ENCODE peak calls at places on chromosome 1, in nine cellular contexts. D, N, C, X, Z, O, J, H and V are unnamed samples.

GRCh38 chr1:2230781-2231666 is 2.9 kb downstream of the SKI start:
- DNase-seq in J (no peak), X (peak; percentile 75), H (peak; percentile 57), D (peak; percentile 44), C (no peak), N (no peak), Z (peak; percentile 56), O (no peak), V (no peak)

GRCh38 chr1:19449454-19450228 is 35.7 kb downstream of the CAPZB start:
- DNase-seq in O (no peak), N (no peak), X (no peak), C (no peak), D (no peak), Z (no peak), J (no peak), H (no peak), V (no peak)

GRCh38 chr1:226349801-226350503 is 41.0 kb upstream of the LIN9 start:
- DNase-seq in Z (no peak), D (no peak), J (no peak), O (no peak), C (peak; percentile 64), X (no peak), N (no peak), H (peak; percentile 11), V (no peak)

GRCh38 chr1:236181059-236181458 is 38.7 kb downstream of the GPR137B start:
- DNase-seq in C (no peak), D (no peak), O (no peak), J (no peak), H (no peak), X (no peak), N (no peak), Z (no peak), V (no peak)

GRCh38 chr1:210726621-210727020 is 397.9 kb downstream of the HHAT start:
- DNase-seq in X (no peak), J (no peak), N (no peak), Z (peak; percentile 60), H (peak; percentile 57), D (peak; percentile 28), C (no peak), O (no peak), V (no peak)

GRCh38 chr1:167599839-167600581 is 30.0 kb upstream of the RCSD1 start:
- DNase-seq in X (peak; percentile 27), D (peak; percentile 63), C (peak; percentile 67), J (no peak), H (peak; percentile 88), Z (peak; percentile 27), N (no peak), O (no peak), V (no peak)

GRCh38 chr1:11967028-11967547 is 13.2 kb upstream of the MFN2 start:
- DNase-seq in C (peak; percentile 78), N (no peak), Z (no peak), D (peak; percentile 48), J (peak; percentile 78), H (peak; percentile 40), X (no peak), O (peak; percentile 88), V (peak; percentile 69)

GRCh38 chr1:14487671-14488070 is 110.8 kb upstream of the KAZN start:
- DNase-seq in D (no peak), N (no peak), O (no peak), H (no peak), Z (no peak), X (no peak), C (no peak), J (no peak), V (no peak)

GRCh38 chr1:155124503-155125463 is 2.9 kb upstream of the EFNA1 start:
- DNase-seq in X (no peak), O (no peak), H (no peak), Z (no peak), C (no peak), D (peak; percentile 85), N (peak; percentile 85), J (no peak), V (no peak)

GRCh38 chr1:113389953-113390834 is at the start of gene MAGI3:
- DNase-seq in C (peak; percentile 95), Z (peak; percentile 95), N (peak; percentile 52), O (peak; percentile 95), D (peak; percentile 99), J (peak; percentile 96), H (peak; percentile 99), X (peak; percentile 89), V (peak; percentile 78)

GRCh38 chr1:51569284-51570062 is 47.4 kb upstream of the OSBPL9 start:
- DNase-seq in D (peak; percentile 94), J (no peak), Z (peak; percentile 46), N (peak; percentile 92), H (peak; percentile 52), C (no peak), O (no peak), X (peak; percentile 9), V (peak; percentile 18)

GRCh38 chr1:110829955-110830553 is 42.9 kb upstream of the CD53 start:
- DNase-seq in N (peak; percentile 5), H (peak; percentile 67), D (peak; percentile 29), X (no peak), Z (peak; percentile 25), O (peak; percentile 4), J (peak; percentile 26), C (peak; percentile 38), V (peak; percentile 27)

GRCh38 chr1:21261551-21262281 is 28.5 kb downstream of the ECE1 start:
- DNase-seq in C (no peak), H (no peak), O (no peak), D (peak; percentile 77), X (no peak), N (no peak), J (no peak), Z (peak; percentile 48), V (no peak)

GRCh38 chr1:160149706-160150105 is 1.7 kb upstream of the ATP1A4 start:
- DNase-seq in J (no peak), X (no peak), N (no peak), Z (no peak), H (peak; percentile 32), C (no peak), D (no peak), O (no peak), V (no peak)

GRCh38 chr1:72397786-72398185 is 115.4 kb upstream of the NEGR1 start:
- DNase-seq in D (peak; percentile 50), X (no peak), J (peak; percentile 8), O (peak; percentile 62), Z (no peak), N (no peak), C (no peak), H (peak; percentile 50), V (peak; percentile 97)

GRCh38 chr1:14828665-14829064 is 230.2 kb downstream of the KAZN start:
- DNase-seq in Z (no peak), X (no peak), C (no peak), O (no peak), J (no peak), N (no peak), D (no peak), H (no peak), V (no peak)

GRCh38 chr1:117574206-117574835 is 31.5 kb upstream of the TENT5C start:
- DNase-seq in N (no peak), X (no peak), J (no peak), O (peak; percentile 84), H (no peak), D (no peak), C (no peak), Z (no peak), V (peak; percentile 75)

GRCh38 chr1:199551967-199552565 is 475.4 kb upstream of the NR5A2 start:
- DNase-seq in J (peak; percentile 46), X (no peak), Z (peak; percentile 37), N (no peak), H (peak; percentile 86), C (peak; percentile 31), D (peak; percentile 32), O (peak; percentile 18), V (no peak)

GRCh38 chr1:225467193-225468020 is 39.6 kb upstream of the LBR start:
- DNase-seq in Z (peak; percentile 84), C (peak; percentile 88), J (no peak), H (peak; percentile 72), N (no peak), X (peak; percentile 78), O (peak; percentile 81), D (no peak), V (no peak)

GRCh38 chr1:12142891-12143630 is 23.7 kb upstream of the TNFRSF1B start:
- DNase-seq in H (no peak), C (no peak), O (no peak), J (no peak), Z (no peak), X (no peak), N (no peak), D (no peak), V (no peak)

GRCh38 chr1:235160395-235160964 is 570 bp downstream of the RBM34 start:
- DNase-seq in X (no peak), C (peak; percentile 62), Z (no peak), J (peak; percentile 33), H (peak; percentile 85), D (no peak), O (no peak), N (no peak), V (peak; percentile 22)

GRCh38 chr1:102191723-102192122 is 195.0 kb upstream of the OLFM3 start:
- DNase-seq in J (no peak), Z (no peak), C (peak; percentile 6), N (no peak), O (peak; percentile 75), D (peak; percentile 54), H (peak; percentile 70), X (no peak), V (no peak)

GRCh38 chr1:160541622-160542302 is 18.7 kb upstream of the SLAMF6 start:
- DNase-seq in X (no peak), D (no peak), H (peak; percentile 52), Z (no peak), J (no peak), O (no peak), C (no peak), N (no peak), V (no peak)